ENCODE peak calls at places on chromosomes 6 and 20, in eight cellular contexts. One of them, this sample, is unnamed.

GRCh38 chr6:35216832-35217811 is 3.4 kb downstream of the SCUBE3 start:
- DNase-seq in ovary: no peak
- DNase-seq in NB4: no peak
- DNase-seq in GM23338: peak
- DNase-seq in MM.1S: no peak
- DNase-seq in neural progenitor cell: peak
- DNase-seq in Peyer's patch: no peak
- DNase-seq in bronchial epithelial cell: no peak
- DNase-seq in this sample: no peak

GRCh38 chr6:20709451-20709850 is 175.2 kb downstream of the CDKAL1 start:
- DNase-seq in ovary: no peak
- DNase-seq in NB4: no peak
- DNase-seq in GM23338: no peak
- DNase-seq in MM.1S: no peak
- DNase-seq in neural progenitor cell: peak
- DNase-seq in Peyer's patch: no peak
- DNase-seq in bronchial epithelial cell: peak
- DNase-seq in this sample: no peak

GRCh38 chr6:119608994-119609393 is 259.4 kb upstream of the MAN1A1 start:
- DNase-seq in ovary: no peak
- DNase-seq in NB4: no peak
- DNase-seq in GM23338: peak
- DNase-seq in MM.1S: no peak
- DNase-seq in neural progenitor cell: no peak
- DNase-seq in Peyer's patch: no peak
- DNase-seq in bronchial epithelial cell: no peak
- DNase-seq in this sample: no peak

GRCh38 chr20:18904624-18905023 is 91.0 kb downstream of the SCP2D1 start:
- DNase-seq in ovary: peak
- DNase-seq in NB4: peak
- DNase-seq in GM23338: peak
- DNase-seq in MM.1S: no peak
- DNase-seq in neural progenitor cell: peak
- DNase-seq in Peyer's patch: no peak
- DNase-seq in bronchial epithelial cell: no peak
- DNase-seq in this sample: no peak

GRCh38 chr6:99838607-99839006 is 155.4 kb downstream of the MCHR2 start:
- DNase-seq in ovary: no peak
- DNase-seq in NB4: no peak
- DNase-seq in GM23338: peak
- DNase-seq in MM.1S: no peak
- DNase-seq in neural progenitor cell: peak
- DNase-seq in Peyer's patch: no peak
- DNase-seq in bronchial epithelial cell: no peak
- DNase-seq in this sample: no peak

GRCh38 chr6:19354181-19354580 is 483.0 kb upstream of the ID4 start:
- DNase-seq in ovary: no peak
- DNase-seq in NB4: no peak
- DNase-seq in GM23338: no peak
- DNase-seq in MM.1S: no peak
- DNase-seq in neural progenitor cell: no peak
- DNase-seq in Peyer's patch: no peak
- DNase-seq in bronchial epithelial cell: no peak
- DNase-seq in this sample: no peak

GRCh38 chr20:63054103-63054474 is 47.3 kb upstream of the BHLHE23 start:
- DNase-seq in ovary: peak
- DNase-seq in NB4: no peak
- DNase-seq in GM23338: no peak
- DNase-seq in MM.1S: no peak
- DNase-seq in neural progenitor cell: no peak
- DNase-seq in Peyer's patch: peak
- DNase-seq in bronchial epithelial cell: no peak
- DNase-seq in this sample: no peak

GRCh38 chr6:125041740-125042459 is 79.7 kb downstream of the RNF217 start:
- DNase-seq in ovary: no peak
- DNase-seq in NB4: no peak
- DNase-seq in GM23338: no peak
- DNase-seq in MM.1S: no peak
- DNase-seq in neural progenitor cell: no peak
- DNase-seq in Peyer's patch: no peak
- DNase-seq in bronchial epithelial cell: peak
- DNase-seq in this sample: peak

GRCh38 chr6:37974943-37975342 is 155.4 kb downstream of the ZFAND3 start:
- DNase-seq in ovary: no peak
- DNase-seq in NB4: no peak
- DNase-seq in GM23338: no peak
- DNase-seq in MM.1S: no peak
- DNase-seq in neural progenitor cell: no peak
- DNase-seq in Peyer's patch: no peak
- DNase-seq in bronchial epithelial cell: no peak
- DNase-seq in this sample: no peak

GRCh38 chr6:15429146-15430110 is 183.6 kb downstream of the JARID2 start:
- DNase-seq in ovary: no peak
- DNase-seq in NB4: peak
- DNase-seq in GM23338: no peak
- DNase-seq in MM.1S: no peak
- DNase-seq in neural progenitor cell: no peak
- DNase-seq in Peyer's patch: no peak
- DNase-seq in bronchial epithelial cell: peak
- DNase-seq in this sample: peak

GRCh38 chr6:33028220-33028849 is 18.9 kb upstream of the HLA-DOA start:
- DNase-seq in ovary: no peak
- DNase-seq in NB4: no peak
- DNase-seq in GM23338: no peak
- DNase-seq in MM.1S: no peak
- DNase-seq in neural progenitor cell: no peak
- DNase-seq in Peyer's patch: no peak
- DNase-seq in bronchial epithelial cell: no peak
- DNase-seq in this sample: no peak

GRCh38 chr20:17624551-17625245 is 54.8 kb downstream of the DSTN start:
- DNase-seq in ovary: peak
- DNase-seq in NB4: no peak
- DNase-seq in GM23338: no peak
- DNase-seq in MM.1S: no peak
- DNase-seq in neural progenitor cell: no peak
- DNase-seq in Peyer's patch: peak
- DNase-seq in bronchial epithelial cell: no peak
- DNase-seq in this sample: no peak

GRCh38 chr6:152462716-152463115 is 174.4 kb downstream of the SYNE1 start:
- DNase-seq in ovary: no peak
- DNase-seq in NB4: peak
- DNase-seq in GM23338: peak
- DNase-seq in MM.1S: no peak
- DNase-seq in neural progenitor cell: no peak
- DNase-seq in Peyer's patch: no peak
- DNase-seq in bronchial epithelial cell: no peak
- DNase-seq in this sample: no peak
- H3K4me3 ChIP-seq in ovary: no peak
- H3K4me3 ChIP-seq in NB4: peak
- H3K4me3 ChIP-seq in GM23338: no peak
- H3K4me3 ChIP-seq in MM.1S: no peak
- H3K4me3 ChIP-seq in neural progenitor cell: no peak
- H3K4me3 ChIP-seq in Peyer's patch: no peak
- H3K4me3 ChIP-seq in bronchial epithelial cell: no peak
- H3K4me3 ChIP-seq in this sample: no peak

GRCh38 chr20:44093249-44093582 is 93.8 kb downstream of the JPH2 start:
- DNase-seq in ovary: no peak
- DNase-seq in NB4: no peak
- DNase-seq in GM23338: no peak
- DNase-seq in MM.1S: no peak
- DNase-seq in neural progenitor cell: no peak
- DNase-seq in Peyer's patch: no peak
- DNase-seq in bronchial epithelial cell: no peak
- DNase-seq in this sample: no peak
- TF ChIP-seq CTCF in ovary: no peak
- TF ChIP-seq CTCF in NB4: no peak
- TF ChIP-seq CTCF in GM23338: peak
- TF ChIP-seq CTCF in MM.1S: no peak
- TF ChIP-seq CTCF in neural progenitor cell: no peak
- TF ChIP-seq CTCF in Peyer's patch: no peak
- TF ChIP-seq CTCF in bronchial epithelial cell: no peak
- TF ChIP-seq CTCF in this sample: no peak

DNA sequence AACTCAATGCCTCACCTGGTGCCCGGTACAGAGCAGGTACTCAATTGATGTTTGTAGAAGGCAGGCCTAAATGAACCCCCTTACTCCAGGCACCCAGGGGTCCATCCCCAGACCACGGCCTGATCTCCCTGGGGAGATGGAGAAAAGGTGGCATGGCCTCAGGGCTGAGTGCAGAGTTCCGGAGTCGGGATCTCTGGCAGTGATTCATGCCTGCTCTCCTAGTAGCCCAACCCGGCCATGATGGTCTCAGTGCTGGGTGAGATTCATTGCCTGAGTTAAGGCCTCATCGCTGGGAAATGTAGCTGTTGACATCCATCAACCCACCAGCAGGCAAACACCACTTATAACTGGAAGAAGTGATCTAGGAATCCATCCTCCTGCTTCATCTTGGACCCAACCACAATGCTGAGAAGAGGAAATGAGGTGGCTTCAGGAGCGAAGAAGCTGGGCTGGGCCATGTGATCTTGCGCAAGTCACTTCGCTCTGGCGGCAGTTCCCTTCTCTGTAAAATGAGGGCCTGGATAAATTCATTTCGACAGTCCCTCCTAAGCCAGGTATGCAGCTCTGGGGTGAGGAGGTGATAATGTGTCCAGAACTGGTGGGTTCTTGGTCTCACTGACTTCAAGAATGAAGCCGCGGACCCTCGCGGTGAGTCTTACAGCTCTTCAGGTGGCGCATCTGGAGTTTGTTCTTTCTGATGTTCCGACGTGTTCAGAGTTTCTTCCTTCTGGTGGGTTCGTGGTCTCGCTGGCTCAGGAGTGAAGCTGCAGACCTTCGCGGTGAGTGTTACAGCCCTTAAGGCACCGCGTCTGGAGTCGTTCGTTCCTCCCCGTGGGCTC is 24.7 kb downstream of the ETV7 start:
- DNase-seq in ovary: peak
- DNase-seq in NB4: peak
- DNase-seq in GM23338: no peak
- DNase-seq in MM.1S: no peak
- DNase-seq in neural progenitor cell: no peak
- DNase-seq in Peyer's patch: no peak
- DNase-seq in bronchial epithelial cell: no peak
- DNase-seq in this sample: no peak
- H3K4me3 ChIP-seq in ovary: no peak
- H3K4me3 ChIP-seq in NB4: no peak
- H3K4me3 ChIP-seq in GM23338: no peak
- H3K4me3 ChIP-seq in MM.1S: no peak
- H3K4me3 ChIP-seq in neural progenitor cell: no peak
- H3K4me3 ChIP-seq in Peyer's patch: no peak
- H3K4me3 ChIP-seq in bronchial epithelial cell: no peak
- H3K4me3 ChIP-seq in this sample: no peak

GRCh38 chr6:139370047-139370706 is 4.3 kb downstream of the CITED2 start:
- DNase-seq in ovary: no peak
- DNase-seq in NB4: peak
- DNase-seq in GM23338: no peak
- DNase-seq in MM.1S: peak
- DNase-seq in neural progenitor cell: peak
- DNase-seq in Peyer's patch: no peak
- DNase-seq in bronchial epithelial cell: no peak
- DNase-seq in this sample: peak

GRCh38 chr6:139371421-139372253 is 2.8 kb downstream of the CITED2 start:
- DNase-seq in ovary: no peak
- DNase-seq in NB4: no peak
- DNase-seq in GM23338: no peak
- DNase-seq in MM.1S: no peak
- DNase-seq in neural progenitor cell: peak
- DNase-seq in Peyer's patch: no peak
- DNase-seq in bronchial epithelial cell: no peak
- DNase-seq in this sample: peak

GRCh38 chr6:139369568-139370046 is 4.8 kb downstream of the CITED2 start:
- DNase-seq in ovary: no peak
- DNase-seq in NB4: peak
- DNase-seq in GM23338: peak
- DNase-seq in MM.1S: peak
- DNase-seq in neural progenitor cell: peak
- DNase-seq in Peyer's patch: no peak
- DNase-seq in bronchial epithelial cell: peak
- DNase-seq in this sample: peak

GRCh38 chr6:139372326-139373153 is 1.9 kb downstream of the CITED2 start:
- DNase-seq in ovary: no peak
- DNase-seq in NB4: peak
- DNase-seq in GM23338: no peak
- DNase-seq in MM.1S: peak
- DNase-seq in neural progenitor cell: no peak
- DNase-seq in Peyer's patch: no peak
- DNase-seq in bronchial epithelial cell: no peak
- DNase-seq in this sample: peak

DNA sequence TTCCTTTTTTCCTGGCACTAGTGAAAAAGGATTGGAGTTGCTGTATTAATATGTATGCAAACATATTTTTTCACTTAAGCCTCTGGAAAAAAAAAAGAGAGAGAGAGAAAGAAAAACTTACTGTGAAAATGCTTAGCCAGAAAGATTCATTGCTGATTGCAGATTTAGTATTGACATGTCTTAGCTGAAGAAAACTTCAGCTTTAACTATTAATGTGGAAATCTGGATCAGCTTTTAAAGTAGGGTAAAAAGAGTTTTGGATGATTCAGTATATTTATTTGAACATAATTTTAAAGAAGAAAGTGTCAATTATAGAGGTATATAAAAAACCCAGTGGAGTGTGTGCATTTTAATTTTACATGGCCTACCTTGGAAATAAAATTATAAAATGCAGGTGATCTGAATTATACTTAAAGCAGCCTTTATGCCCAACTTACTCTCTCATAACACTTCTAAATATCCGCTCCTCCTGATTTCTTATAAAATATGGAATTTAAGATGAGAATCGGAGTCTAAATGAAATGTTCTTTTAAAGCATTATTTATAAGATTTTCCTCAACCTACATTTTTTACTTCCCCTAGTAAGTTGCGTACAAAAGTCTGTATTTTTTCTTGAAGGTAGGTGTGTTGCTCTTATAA is 3.6 kb downstream of the CITED2 start:
- DNase-seq in ovary: no peak
- DNase-seq in NB4: peak
- DNase-seq in GM23338: no peak
- DNase-seq in MM.1S: no peak
- DNase-seq in neural progenitor cell: no peak
- DNase-seq in Peyer's patch: no peak
- DNase-seq in bronchial epithelial cell: no peak
- DNase-seq in this sample: no peak
- TF ChIP-seq CTCF in ovary: no peak
- TF ChIP-seq CTCF in NB4: no peak
- TF ChIP-seq CTCF in GM23338: no peak
- TF ChIP-seq CTCF in MM.1S: no peak
- TF ChIP-seq CTCF in neural progenitor cell: no peak
- TF ChIP-seq CTCF in Peyer's patch: no peak
- TF ChIP-seq CTCF in bronchial epithelial cell: no peak
- TF ChIP-seq CTCF in this sample: no peak

GRCh38 chr6:30914854-30915590 is 984 bp downstream of the VARS2 start:
- DNase-seq in ovary: peak
- DNase-seq in NB4: peak
- DNase-seq in GM23338: no peak
- DNase-seq in MM.1S: no peak
- DNase-seq in neural progenitor cell: no peak
- DNase-seq in Peyer's patch: no peak
- DNase-seq in bronchial epithelial cell: no peak
- DNase-seq in this sample: no peak
- H3K4me3 ChIP-seq in ovary: peak
- H3K4me3 ChIP-seq in NB4: peak
- H3K4me3 ChIP-seq in GM23338: peak
- H3K4me3 ChIP-seq in MM.1S: peak
- H3K4me3 ChIP-seq in neural progenitor cell: peak
- H3K4me3 ChIP-seq in Peyer's patch: peak
- H3K4me3 ChIP-seq in bronchial epithelial cell: peak
- H3K4me3 ChIP-seq in this sample: peak